ENCODE peak calls at places on chromosomes 3 and 15, in eight cellular contexts. One of them, this sample, is unnamed.

GRCh38 chr15:49927462-49927861 is 191.6 kb downstream of the ATP8B4 start:
- DNase-seq in right lobe of liver: no peak
- DNase-seq in Peyer's patch: no peak
- DNase-seq in spleen: no peak
- DNase-seq in adrenal gland: no peak
- DNase-seq in sigmoid colon: no peak
- DNase-seq in HCT116: no peak
- DNase-seq in K562: no peak
- DNase-seq in this sample: no peak

GRCh38 chr3:129745253-129745652 is 138.8 kb upstream of the PLXND1 start:
- DNase-seq in Peyer's patch: no peak
- DNase-seq in sigmoid colon: no peak
- DNase-seq in HCT116: no peak
- DNase-seq in K562: no peak
- DNase-seq in right lobe of liver: no peak
- DNase-seq in adrenal gland: no peak
- DNase-seq in spleen: no peak
- DNase-seq in this sample: peak; percentile 25

GRCh38 chr15:68328485-68328884 is 50.9 kb downstream of the FEM1B start:
- DNase-seq in adrenal gland: no peak
- DNase-seq in Peyer's patch: no peak
- DNase-seq in sigmoid colon: no peak
- DNase-seq in K562: no peak
- DNase-seq in spleen: no peak
- DNase-seq in right lobe of liver: no peak
- DNase-seq in HCT116: no peak
- DNase-seq in this sample: no peak

GRCh38 chr15:48084759-48085420 is 35.9 kb upstream of the SLC24A5 start:
- DNase-seq in Peyer's patch: no peak
- DNase-seq in adrenal gland: no peak
- DNase-seq in spleen: no peak
- DNase-seq in HCT116: no peak
- DNase-seq in right lobe of liver: no peak
- DNase-seq in K562: no peak
- DNase-seq in sigmoid colon: no peak
- DNase-seq in this sample: peak; percentile 20

GRCh38 chr15:44550256-44550655 is 13.3 kb downstream of the EIF3J start:
- DNase-seq in right lobe of liver: no peak
- DNase-seq in HCT116: no peak
- DNase-seq in K562: no peak
- DNase-seq in adrenal gland: no peak
- DNase-seq in spleen: no peak
- DNase-seq in sigmoid colon: no peak
- DNase-seq in Peyer's patch: no peak
- DNase-seq in this sample: no peak

GRCh38 chr15:70236306-70237103 is 138.8 kb upstream of the TLE3 start:
- DNase-seq in HCT116: no peak
- DNase-seq in Peyer's patch: peak; percentile 62
- DNase-seq in adrenal gland: no peak
- DNase-seq in K562: no peak
- DNase-seq in right lobe of liver: peak; percentile 29
- DNase-seq in sigmoid colon: peak; percentile 44
- DNase-seq in spleen: peak; percentile 58
- DNase-seq in this sample: no peak

GRCh38 chr3:45907769-45908705 is 21.7 kb downstream of the CCR9 start:
- DNase-seq in adrenal gland: no peak
- DNase-seq in right lobe of liver: no peak
- DNase-seq in sigmoid colon: no peak
- DNase-seq in K562: no peak
- DNase-seq in Peyer's patch: no peak
- DNase-seq in HCT116: no peak
- DNase-seq in spleen: no peak
- DNase-seq in this sample: no peak

GRCh38 chr15:87755226-87755625 is 501.3 kb downstream of the NTRK3 start:
- DNase-seq in sigmoid colon: no peak
- DNase-seq in Peyer's patch: no peak
- DNase-seq in adrenal gland: no peak
- DNase-seq in spleen: no peak
- DNase-seq in HCT116: no peak
- DNase-seq in K562: no peak
- DNase-seq in right lobe of liver: no peak
- DNase-seq in this sample: no peak

GRCh38 chr15:57591822-57592367 is at the start of gene MYZAP:
- DNase-seq in HCT116: no peak
- DNase-seq in adrenal gland: peak; percentile 56
- DNase-seq in right lobe of liver: peak; percentile 62
- DNase-seq in sigmoid colon: no peak
- DNase-seq in K562: peak; percentile 80
- DNase-seq in Peyer's patch: no peak
- DNase-seq in spleen: peak; percentile 86
- DNase-seq in this sample: peak; percentile 55

DNA sequence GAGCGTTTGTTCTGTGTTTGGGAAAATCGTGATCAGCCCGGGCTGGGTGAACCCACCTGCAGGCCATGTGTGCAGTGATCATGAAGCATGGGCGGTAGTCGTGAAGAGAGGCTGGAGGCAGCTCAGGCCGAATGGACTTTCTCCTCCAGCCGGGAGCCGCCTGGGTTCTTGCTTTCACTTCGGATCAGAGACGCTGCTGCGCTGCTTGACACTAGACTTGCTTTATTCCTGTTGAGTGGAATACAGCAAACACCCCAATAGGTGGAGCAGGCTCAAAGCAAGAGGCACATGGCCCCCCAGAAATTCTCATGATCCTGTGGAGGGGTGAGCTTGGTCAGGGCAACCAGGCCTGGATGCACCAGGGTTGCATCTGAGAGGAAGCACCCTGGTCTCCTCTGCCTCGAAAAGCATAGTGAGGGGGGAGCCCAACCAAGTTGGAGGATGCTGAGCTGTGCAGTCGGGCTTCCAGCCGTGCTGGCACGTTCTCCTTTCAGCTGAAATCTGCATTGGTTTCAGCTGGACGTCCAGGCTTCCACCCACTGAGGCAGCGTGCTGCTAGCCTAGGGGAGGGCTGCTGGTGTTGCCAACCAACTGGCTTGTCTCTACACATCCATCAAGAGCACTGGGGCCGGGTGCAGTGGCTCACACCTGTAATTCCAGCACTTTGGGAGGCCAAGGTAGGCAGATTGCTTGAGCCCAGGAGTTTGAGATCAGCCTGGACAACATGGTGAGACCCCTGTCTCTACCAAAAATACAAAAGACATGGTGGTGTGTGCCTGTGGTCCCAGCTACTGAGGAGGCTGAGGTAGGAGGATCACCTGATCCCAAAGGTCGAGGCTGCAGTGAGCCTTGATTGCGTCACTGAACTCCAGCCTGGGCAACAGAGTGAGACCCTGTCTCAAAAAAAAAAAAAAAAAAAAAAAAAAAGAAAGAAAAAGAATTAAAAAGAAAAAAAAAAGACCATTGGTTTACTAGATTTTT is 2.8 kb upstream of the NRROS start:
- DNase-seq in K562: no peak
- DNase-seq in adrenal gland: no peak
- DNase-seq in HCT116: no peak
- DNase-seq in Peyer's patch: no peak
- DNase-seq in right lobe of liver: no peak
- DNase-seq in spleen: peak; percentile 74
- DNase-seq in sigmoid colon: no peak
- DNase-seq in this sample: no peak
- H3K4me1 ChIP-seq in K562: peaks cover 33% of the 10 kb centered on the region
- H3K4me1 ChIP-seq in adrenal gland: peaks cover 15% of the 10 kb centered on the region
- H3K4me1 ChIP-seq in HCT116: peaks cover 10% of the 10 kb centered on the region
- H3K4me1 ChIP-seq in Peyer's patch: no peaks in the 10 kb centered on the region
- H3K4me1 ChIP-seq in right lobe of liver: peaks cover 9% of the 10 kb centered on the region
- H3K4me1 ChIP-seq in spleen: peaks cover 96% of the 10 kb centered on the region
- H3K4me1 ChIP-seq in sigmoid colon: peaks cover 26% of the 10 kb centered on the region
- H3K4me1 ChIP-seq in this sample: peaks cover 9% of the 10 kb centered on the region

GRCh38 chr3:48436477-48436787 is 3.5 kb downstream of the CCDC51 start:
- DNase-seq in adrenal gland: no peak
- DNase-seq in Peyer's patch: no peak
- DNase-seq in spleen: peak; percentile 71
- DNase-seq in sigmoid colon: no peak
- DNase-seq in HCT116: no peak
- DNase-seq in K562: no peak
- DNase-seq in right lobe of liver: no peak
- DNase-seq in this sample: no peak

GRCh38 chr3:48436855-48437254 is 3.1 kb downstream of the CCDC51 start:
- DNase-seq in adrenal gland: no peak
- DNase-seq in Peyer's patch: no peak
- DNase-seq in right lobe of liver: no peak
- DNase-seq in K562: no peak
- DNase-seq in spleen: no peak
- DNase-seq in HCT116: no peak
- DNase-seq in sigmoid colon: no peak
- DNase-seq in this sample: no peak

GRCh38 chr3:48434591-48435222 is 4.8 kb upstream of the PLXNB1 start:
- DNase-seq in right lobe of liver: peak; percentile 52
- DNase-seq in sigmoid colon: peak; percentile 61
- DNase-seq in HCT116: no peak
- DNase-seq in adrenal gland: no peak
- DNase-seq in spleen: peak; percentile 77
- DNase-seq in Peyer's patch: no peak
- DNase-seq in K562: no peak
- DNase-seq in this sample: no peak

GRCh38 chr3:48435223-48435595 is 4.7 kb downstream of the CCDC51 start:
- DNase-seq in sigmoid colon: peak; percentile 57
- DNase-seq in spleen: no peak
- DNase-seq in K562: no peak
- DNase-seq in adrenal gland: no peak
- DNase-seq in right lobe of liver: no peak
- DNase-seq in HCT116: no peak
- DNase-seq in Peyer's patch: no peak
- DNase-seq in this sample: no peak

DNA sequence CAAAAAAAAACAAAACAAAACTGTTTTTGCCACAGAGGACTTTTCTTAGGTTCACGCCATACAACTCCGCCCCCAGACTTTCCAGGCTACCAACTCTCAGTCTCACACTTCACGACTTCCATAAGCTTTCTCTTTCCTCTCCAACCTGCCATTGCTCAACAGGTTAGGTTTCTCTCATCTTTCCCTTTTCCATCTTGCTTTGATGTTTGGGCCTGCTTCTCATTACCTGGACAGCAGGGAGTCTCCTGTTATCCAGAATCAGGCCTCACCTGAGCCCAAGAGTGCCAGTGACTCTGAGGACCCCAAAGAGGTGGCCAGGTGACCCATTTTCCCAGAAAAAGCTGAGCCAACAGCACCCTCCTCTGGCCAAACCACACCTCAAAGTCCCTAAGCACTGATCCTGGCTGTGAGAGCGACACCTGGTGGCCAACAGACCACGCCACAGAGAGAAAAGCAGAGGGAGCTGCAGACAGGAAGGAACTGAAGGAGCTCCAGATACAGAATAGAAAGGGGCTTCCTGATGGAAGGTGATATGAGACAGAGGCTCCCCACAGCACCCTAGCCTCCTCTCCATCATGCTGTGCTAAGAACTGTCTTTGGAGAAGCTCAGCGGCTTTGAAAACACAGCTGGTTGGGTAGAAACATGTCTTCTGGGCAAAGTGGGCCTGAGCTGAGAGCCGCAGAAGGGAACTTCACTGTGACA is 4.0 kb downstream of the CCDC51 start:
- DNase-seq in Peyer's patch: peak; percentile 83
- DNase-seq in spleen: peak; percentile 94
- DNase-seq in adrenal gland: peak; percentile 77
- DNase-seq in K562: peak; percentile 81
- DNase-seq in sigmoid colon: peak; percentile 94
- DNase-seq in right lobe of liver: peak; percentile 87
- DNase-seq in HCT116: peak; percentile 78
- DNase-seq in this sample: peak; percentile 93
- TF ChIP-seq POLR2A in Peyer's patch: no peak
- TF ChIP-seq POLR2A in spleen: no peak
- TF ChIP-seq POLR2A in adrenal gland: no peak
- TF ChIP-seq POLR2A in K562: no peak
- TF ChIP-seq POLR2A in sigmoid colon: no peak
- TF ChIP-seq POLR2A in right lobe of liver: no peak
- TF ChIP-seq POLR2A in HCT116: no peak
- TF ChIP-seq POLR2A in this sample: no peak

GRCh38 chr15:38671675-38672141 is 107.1 kb upstream of the RASGRP1 start:
- DNase-seq in sigmoid colon: no peak
- DNase-seq in HCT116: no peak
- DNase-seq in adrenal gland: no peak
- DNase-seq in Peyer's patch: peak; percentile 42
- DNase-seq in K562: no peak
- DNase-seq in spleen: no peak
- DNase-seq in right lobe of liver: no peak
- DNase-seq in this sample: no peak

GRCh38 chr15:38671003-38671382 is 106.4 kb upstream of the RASGRP1 start:
- DNase-seq in sigmoid colon: no peak
- DNase-seq in Peyer's patch: no peak
- DNase-seq in HCT116: no peak
- DNase-seq in spleen: no peak
- DNase-seq in K562: no peak
- DNase-seq in adrenal gland: no peak
- DNase-seq in right lobe of liver: no peak
- DNase-seq in this sample: no peak

GRCh38 chr15:38670142-38671002 is 105.8 kb upstream of the RASGRP1 start:
- DNase-seq in Peyer's patch: peak; percentile 80
- DNase-seq in sigmoid colon: no peak
- DNase-seq in spleen: no peak
- DNase-seq in K562: no peak
- DNase-seq in right lobe of liver: no peak
- DNase-seq in HCT116: no peak
- DNase-seq in adrenal gland: no peak
- DNase-seq in this sample: no peak

GRCh38 chr15:38674440-38674839 is 109.8 kb upstream of the RASGRP1 start:
- DNase-seq in K562: no peak
- DNase-seq in right lobe of liver: no peak
- DNase-seq in Peyer's patch: no peak
- DNase-seq in HCT116: no peak
- DNase-seq in spleen: no peak
- DNase-seq in adrenal gland: no peak
- DNase-seq in sigmoid colon: no peak
- DNase-seq in this sample: no peak

DNA sequence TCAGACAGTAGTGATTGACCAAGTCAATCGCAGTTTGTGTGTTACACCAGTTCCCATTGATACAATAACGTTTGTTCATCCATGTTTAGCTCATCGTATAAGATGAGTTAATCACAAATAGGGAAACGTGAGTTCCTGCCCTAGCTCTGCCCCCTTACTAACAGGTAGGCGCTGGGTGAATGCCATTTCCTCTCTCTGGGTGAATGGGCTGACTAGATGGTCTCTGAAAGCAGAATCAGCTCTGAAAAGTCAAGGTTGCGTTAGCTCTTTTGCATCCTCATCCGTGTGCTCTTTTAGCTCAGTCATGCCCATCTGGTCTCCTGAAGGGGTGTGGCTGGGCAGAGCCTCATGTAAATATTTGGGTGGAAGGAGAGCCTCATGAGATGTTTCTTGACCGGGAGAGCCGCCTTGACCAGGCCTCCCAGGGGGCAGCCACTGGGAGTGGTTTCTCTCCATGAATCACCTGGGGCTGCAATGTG is 108.2 kb upstream of the RASGRP1 start:
- DNase-seq in HCT116: no peak
- DNase-seq in spleen: peak; percentile 76
- DNase-seq in Peyer's patch: peak; percentile 59
- DNase-seq in right lobe of liver: no peak
- DNase-seq in K562: no peak
- DNase-seq in sigmoid colon: no peak
- DNase-seq in adrenal gland: no peak
- DNase-seq in this sample: no peak
- H3K4me1 ChIP-seq in HCT116: no peaks in the 10 kb centered on the region
- H3K4me1 ChIP-seq in spleen: peaks cover 65% of the 10 kb centered on the region
- H3K4me1 ChIP-seq in Peyer's patch: peaks cover 4% of the 10 kb centered on the region
- H3K4me1 ChIP-seq in right lobe of liver: no peaks in the 10 kb centered on the region
- H3K4me1 ChIP-seq in K562: no peaks in the 10 kb centered on the region
- H3K4me1 ChIP-seq in sigmoid colon: no peaks in the 10 kb centered on the region
- H3K4me1 ChIP-seq in adrenal gland: no peaks in the 10 kb centered on the region
- H3K4me1 ChIP-seq in this sample: no peaks in the 10 kb centered on the region

GRCh38 chr15:96366526-96366877 is 36.0 kb downstream of the NR2F2 start:
- DNase-seq in K562: no peak
- DNase-seq in right lobe of liver: no peak
- DNase-seq in spleen: no peak
- DNase-seq in adrenal gland: no peak
- DNase-seq in Peyer's patch: no peak
- DNase-seq in sigmoid colon: no peak
- DNase-seq in HCT116: no peak
- DNase-seq in this sample: no peak
- TF ChIP-seq POLR2A in K562: no peak
- TF ChIP-seq POLR2A in right lobe of liver: no peak
- TF ChIP-seq POLR2A in spleen: no peak
- TF ChIP-seq POLR2A in adrenal gland: no peak
- TF ChIP-seq POLR2A in Peyer's patch: no peak
- TF ChIP-seq POLR2A in sigmoid colon: no peak
- TF ChIP-seq POLR2A in HCT116: no peak
- TF ChIP-seq POLR2A in this sample: no peak

This sample was measured in testis.